ENCODE peak calls at places on chromosomes 6 and 20, in ten cellular contexts. W, B, A, C, P, H, Z, J, T and O are unnamed samples.

GRCh38 chr20:40714109-40714508 is 25.1 kb upstream of the MAFB start:
- DNase-seq in A (no peak), C (no peak), W (no peak), T (peak), J (no peak), B (no peak), P (no peak), Z (no peak), H (no peak), O (no peak)

GRCh38 chr6:32664827-32665362 is 1.6 kb downstream of the HLA-DQB1 start:
- DNase-seq in C (no peak), A (no peak), P (peak), B (no peak), J (no peak), H (no peak), T (no peak), W (no peak), Z (no peak), O (no peak)

GRCh38 chr6:153117986-153118886 is 12.8 kb downstream of the RGS17 start:
- DNase-seq in H (peak), C (peak), T (peak), P (no peak), B (no peak), W (peak), J (no peak), Z (peak), A (no peak), O (peak)

GRCh38 chr20:3922983-3923339 is 33.8 kb downstream of the PANK2 start:
- DNase-seq in W (no peak), B (no peak), C (no peak), T (no peak), P (no peak), Z (no peak), J (no peak), A (no peak), H (no peak), O (no peak)

GRCh38 chr20:37727247-37727956 is 33.6 kb downstream of the CTNNBL1 start:
- DNase-seq in T (peak), W (no peak), J (no peak), P (no peak), A (no peak), C (no peak), Z (peak), H (peak), B (no peak), O (no peak)

GRCh38 chr6:24757610-24758009 is 17.1 kb upstream of the GMNN start:
- DNase-seq in C (no peak), T (no peak), P (no peak), B (no peak), H (no peak), A (no peak), Z (no peak), J (no peak), W (no peak), O (no peak)

GRCh38 chr6:137903933-137904821 is 37.1 kb downstream of the TNFAIP3 start:
- DNase-seq in C (no peak), H (peak), J (no peak), T (peak), W (no peak), A (no peak), P (no peak), Z (peak), B (no peak), O (peak)

GRCh38 chr20:25421107-25421506 is 13.6 kb downstream of the GINS1 start:
- DNase-seq in B (no peak), P (no peak), C (no peak), T (no peak), W (no peak), A (no peak), J (no peak), Z (no peak), H (peak), O (no peak)

GRCh38 chr20:52593634-52594033 is 378.5 kb upstream of the TSHZ2 start:
- DNase-seq in A (no peak), J (no peak), C (no peak), W (peak), T (no peak), B (no peak), H (peak), P (no peak), Z (no peak), O (no peak)

GRCh38 chr6:68975064-68975463 is 340.0 kb downstream of the ADGRB3 start:
- DNase-seq in W (no peak), A (peak), J (no peak), Z (peak), H (no peak), T (no peak), B (no peak), C (peak), P (peak), O (no peak)

GRCh38 chr6:159981171-159981571 is 12.3 kb downstream of the IGF2R start:
- DNase-seq in P (no peak), J (no peak), C (no peak), W (no peak), Z (no peak), B (no peak), A (no peak), T (no peak), H (no peak), O (no peak)

GRCh38 chr20:61569836-61570235 is 317.8 kb downstream of the CDH4 start:
- DNase-seq in C (no peak), A (no peak), T (no peak), Z (no peak), B (no peak), J (no peak), H (no peak), P (no peak), W (no peak), O (no peak)

GRCh38 chr6:44099192-44099591 is 28.1 kb downstream of the MRPL14 start:
- DNase-seq in W (no peak), J (no peak), Z (no peak), C (no peak), T (no peak), P (no peak), H (no peak), B (no peak), A (no peak), O (no peak)

GRCh38 chr6:44097782-44098317 is 29.4 kb downstream of the MRPL14 start:
- DNase-seq in C (no peak), P (no peak), B (no peak), A (no peak), J (no peak), Z (no peak), W (no peak), H (no peak), T (no peak), O (no peak)

GRCh38 chr6:44101832-44102231 is 25.4 kb downstream of the MRPL14 start:
- DNase-seq in A (no peak), J (no peak), B (no peak), H (no peak), Z (no peak), T (no peak), C (no peak), W (no peak), P (no peak), O (no peak)

GRCh38 chr6:44102527-44102926 is 24.7 kb downstream of the MRPL14 start:
- DNase-seq in T (no peak), H (no peak), A (no peak), Z (no peak), W (no peak), B (no peak), C (no peak), P (no peak), J (no peak), O (no peak)

DNA sequence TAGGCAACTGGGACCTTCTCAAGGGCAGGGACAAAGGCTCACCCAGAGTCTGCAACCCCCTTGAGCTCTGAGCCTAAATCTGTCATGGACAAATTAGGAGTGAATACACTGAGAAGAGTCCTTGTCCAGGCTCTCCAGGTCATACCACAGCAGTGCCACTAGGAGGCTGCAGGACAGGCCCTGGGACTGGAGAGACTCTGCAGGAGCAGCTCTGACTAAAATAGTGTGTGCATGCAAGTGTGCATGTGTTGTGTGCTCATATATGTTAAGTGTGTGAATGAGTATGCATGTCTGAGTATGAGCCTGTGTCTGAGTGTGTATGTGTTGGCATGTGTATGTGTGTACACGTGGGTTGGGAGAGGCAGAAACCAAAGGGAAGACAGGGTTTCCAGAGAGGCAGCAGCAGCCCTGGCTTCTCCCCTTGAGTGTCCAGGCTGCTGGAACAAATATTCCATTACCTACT is 27.1 kb downstream of the MRPL14 start:
- DNase-seq in P (peak), J (no peak), A (peak), H (peak), W (no peak), B (peak), C (peak), Z (no peak), T (no peak), O (peak)
- TF ChIP-seq CTCF in P (peak), J (no peak), A (peak), H (peak), W (peak), B (peak), C (peak), Z (peak), T (peak), O (peak)

GRCh38 chr6:158869604-158870417 is 50.6 kb upstream of the EZR start:
- DNase-seq in J (peak), C (peak), A (peak), T (peak), B (peak), H (peak), P (peak), Z (peak), W (peak), O (peak)
- TF ChIP-seq CTCF in J (no peak), C (no peak), A (peak), T (peak), B (peak), H (no peak), P (no peak), Z (peak), W (peak), O (peak)

DNA sequence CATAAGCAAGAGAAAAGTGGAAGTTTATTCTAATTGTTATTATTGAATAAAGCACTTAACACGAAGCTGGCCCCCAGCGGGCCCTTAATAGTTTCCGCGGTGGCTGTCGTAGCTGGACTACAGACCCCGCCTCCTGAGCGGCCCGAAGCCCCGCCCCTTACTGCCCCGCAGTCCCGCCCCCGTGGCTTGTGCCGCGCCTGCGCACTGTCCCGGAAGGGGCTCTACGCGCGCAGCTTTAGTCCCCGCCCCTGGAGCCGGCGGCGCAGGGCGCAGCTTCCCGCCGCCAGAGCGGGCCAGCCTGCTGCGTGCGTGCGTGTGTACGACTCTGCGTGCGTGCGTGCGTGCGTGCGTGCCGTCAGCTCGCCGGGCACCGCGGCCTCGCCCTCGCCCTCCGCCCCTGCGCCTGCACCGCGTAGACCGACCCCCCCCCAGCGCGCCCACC is at the start of gene VAPB:
- DNase-seq in P (peak), A (peak), B (peak), J (peak), T (peak), W (peak), C (peak), H (peak), Z (peak), O (peak)
- TF ChIP-seq CTCF in P (no peak), A (no peak), B (no peak), J (no peak), T (no peak), W (no peak), C (no peak), H (no peak), Z (no peak), O (no peak)

GRCh38 chr6:162053084-162053483 is 674.5 kb downstream of the PRKN start:
- DNase-seq in Z (no peak), A (no peak), T (no peak), P (no peak), J (no peak), B (no peak), W (no peak), H (no peak), C (no peak), O (no peak)

GRCh38 chr6:162056061-162056460 is 671.5 kb downstream of the PRKN start:
- DNase-seq in A (no peak), B (no peak), W (no peak), P (no peak), Z (no peak), C (no peak), J (no peak), H (no peak), T (no peak), O (no peak)

GRCh38 chr6:162055365-162055764 is 672.2 kb downstream of the PRKN start:
- DNase-seq in A (no peak), W (no peak), J (no peak), P (no peak), T (no peak), H (no peak), Z (no peak), C (no peak), B (no peak), O (no peak)

GRCh38 chr6:162058281-162058875 is 669.2 kb downstream of the PRKN start:
- DNase-seq in H (peak), P (no peak), C (no peak), B (no peak), T (no peak), W (no peak), J (no peak), A (no peak), Z (peak), O (no peak)

GRCh38 chr6:162056745-162057144 is 670.8 kb downstream of the PRKN start:
- DNase-seq in H (peak), P (no peak), C (peak), B (no peak), T (no peak), A (no peak), Z (peak), J (no peak), W (no peak), O (no peak)
- TF ChIP-seq CTCF in H (no peak), P (no peak), C (no peak), B (no peak), T (no peak), A (no peak), Z (no peak), J (no peak), W (no peak), O (no peak)

DNA sequence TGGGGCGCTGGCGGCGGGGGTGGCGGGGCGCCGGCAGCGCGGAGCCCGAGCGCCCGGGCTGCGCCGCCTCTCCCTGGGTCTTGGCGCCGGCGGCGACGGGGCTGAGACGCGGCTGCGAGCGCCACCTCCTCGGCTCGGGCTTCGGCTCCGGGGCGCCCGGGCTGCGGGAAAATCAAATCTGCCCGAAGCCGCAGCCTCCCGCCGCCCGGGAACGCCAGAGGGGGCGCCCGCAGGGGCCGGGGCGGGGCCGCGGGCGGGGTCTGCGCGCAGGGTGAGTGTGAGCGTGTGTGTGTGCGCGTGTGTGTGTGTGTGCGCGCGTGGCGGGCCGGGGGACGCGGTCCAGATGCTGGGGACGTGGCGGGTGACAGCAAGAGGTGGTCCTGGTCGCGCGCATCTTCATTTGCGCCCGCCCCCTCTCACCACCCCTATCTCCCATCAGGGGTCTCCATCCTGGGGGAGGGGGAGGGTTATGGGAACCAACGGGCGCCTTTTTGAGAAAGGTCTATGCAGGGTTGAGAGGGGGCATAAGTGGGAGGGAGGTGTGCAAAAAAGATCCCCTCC is 655 bp upstream of the CPNE5 start:
- DNase-seq in Z (no peak), J (no peak), W (no peak), P (peak), H (no peak), B (peak), C (peak), A (peak), T (peak), O (no peak)
- TF ChIP-seq CTCF in Z (no peak), J (no peak), W (no peak), P (peak), H (no peak), B (peak), C (peak), A (peak), T (peak), O (peak)

GRCh38 chr6:5275497-5275896 is 14.2 kb downstream of the FARS2 start:
- DNase-seq in P (no peak), A (no peak), W (no peak), T (no peak), C (peak), B (no peak), Z (no peak), H (no peak), J (no peak), O (no peak)
- TF ChIP-seq CTCF in P (no peak), A (no peak), W (no peak), T (no peak), C (no peak), B (no peak), Z (no peak), H (no peak), J (no peak), O (peak)

GRCh38 chr6:157326979-157327378 is 3.7 kb upstream of the TMEM242 start:
- DNase-seq in J (no peak), Z (peak), C (no peak), P (no peak), B (peak), W (no peak), H (no peak), A (no peak), T (peak), O (no peak)

GRCh38 chr6:157323924-157324276 is 581 bp upstream of the TMEM242 start:
- DNase-seq in Z (peak), T (peak), B (peak), J (peak), P (peak), C (peak), A (peak), H (peak), W (peak), O (peak)

GRCh38 chr6:157325069-157325805 is 1.9 kb upstream of the TMEM242 start:
- DNase-seq in B (no peak), W (no peak), Z (peak), T (no peak), A (no peak), H (no peak), J (no peak), P (no peak), C (no peak), O (peak)

GRCh38 chr6:157322792-157323113 is 566 bp downstream of the TMEM242 start:
- DNase-seq in H (no peak), T (no peak), B (no peak), A (no peak), Z (no peak), J (no peak), P (no peak), C (no peak), W (no peak), O (no peak)

GRCh38 chr6:157323114-157323923 is at the start of gene TMEM242:
- DNase-seq in W (peak), H (peak), Z (peak), T (peak), P (peak), C (peak), A (peak), B (peak), J (peak), O (peak)
- TF ChIP-seq CTCF in W (peak), H (peak), Z (no peak), T (peak), P (peak), C (peak), A (no peak), B (no peak), J (peak), O (peak)